ENCODE peak calls at places on chromosomes 4 and X, in seven cellular contexts. M, E, S, K, T, Y and O are unnamed samples.

GRCh38 chrX:124212622-124213021 is 119.8 kb upstream of the TEX13D start:
- DNase-seq in M (no peak), E (no peak), S (no peak), K (no peak), T (no peak), Y (peak; percentile 39), O (no peak)

GRCh38 chrX:41180194-41180902 is 95.1 kb downstream of the USP9X start:
- DNase-seq in M (peak; percentile 43), E (peak; percentile 49), S (peak; percentile 70), K (no peak), T (no peak), Y (peak; percentile 47), O (peak; percentile 5)

GRCh38 chr4:169485084-169485483 is 127.3 kb downstream of the NEK1 start:
- DNase-seq in M (no peak), E (no peak), S (peak; percentile 37), K (no peak), T (no peak), Y (no peak), O (no peak)

GRCh38 chr4:1975391-1975801 is 33.4 kb downstream of the NELFA start:
- DNase-seq in M (peak; percentile 76), E (no peak), S (no peak), K (no peak), T (no peak), Y (no peak), O (no peak)

GRCh38 chr4:11402192-11402591 is 26.5 kb downstream of the HS3ST1 start:
- DNase-seq in M (no peak), E (no peak), S (no peak), K (no peak), T (no peak), Y (no peak), O (no peak)

GRCh38 chr4:146367347-146367746 is 153.0 kb downstream of the REELD1 start:
- DNase-seq in M (no peak), E (no peak), S (no peak), K (no peak), T (no peak), Y (no peak), O (no peak)

GRCh38 chrX:151030845-151031244 is 47.7 kb downstream of the HMGB3 start:
- DNase-seq in M (no peak), E (no peak), S (no peak), K (no peak), T (no peak), Y (no peak), O (no peak)

GRCh38 chr4:126890994-126891393 is 741.8 kb upstream of the INTU start:
- DNase-seq in M (no peak), E (no peak), S (peak; percentile 42), K (no peak), T (no peak), Y (no peak), O (no peak)

GRCh38 chrX:53263597-53264094 is 17.7 kb downstream of the IQSEC2 start:
- DNase-seq in M (no peak), E (no peak), S (peak; percentile 13), K (no peak), T (no peak), Y (no peak), O (no peak)

GRCh38 chr4:94669672-94670664 is 87.8 kb upstream of the BMPR1B start:
- DNase-seq in M (no peak), E (no peak), S (no peak), K (no peak), T (no peak), Y (no peak), O (no peak)

GRCh38 chr4:20341121-20341758 is 89.5 kb downstream of the SLIT2 start:
- DNase-seq in M (no peak), E (no peak), S (no peak), K (no peak), T (no peak), Y (no peak), O (no peak)

GRCh38 chr4:13983189-13983790 is 355.8 kb upstream of the BOD1L1 start:
- DNase-seq in M (no peak), E (no peak), S (no peak), K (no peak), T (no peak), Y (no peak), O (no peak)

GRCh38 chr4:152094851-152095700 is 334.3 kb upstream of the GATB start:
- DNase-seq in M (no peak), E (peak; percentile 33), S (peak; percentile 30), K (no peak), T (no peak), Y (no peak), O (no peak)

GRCh38 chr4:127188847-127189246 is 443.9 kb upstream of the INTU start:
- DNase-seq in M (no peak), E (no peak), S (peak; percentile 56), K (no peak), T (no peak), Y (no peak), O (no peak)

GRCh38 chr4:179307297-179308136 is 1865.3 kb upstream of the AGA start:
- DNase-seq in M (no peak), E (peak; percentile 41), S (peak; percentile 39), K (no peak), T (no peak), Y (no peak), O (no peak)

GRCh38 chr4:165584916-165585315 is 206.1 kb downstream of the CPE start:
- DNase-seq in M (no peak), E (no peak), S (no peak), K (no peak), T (no peak), Y (no peak), O (no peak)

GRCh38 chr4:122562436-122562835 is 58.4 kb downstream of the IL21 start:
- DNase-seq in M (no peak), E (no peak), S (no peak), K (no peak), T (no peak), Y (no peak), O (no peak)
- H3K4me1 ChIP-seq in M (no peaks in the 10 kb centered on the region), E (no peaks in the 10 kb centered on the region), S (no peaks in the 10 kb centered on the region), K (no peaks in the 10 kb centered on the region), T (no peaks in the 10 kb centered on the region), Y (no peaks in the 10 kb centered on the region), O (no peaks in the 10 kb centered on the region)

DNA sequence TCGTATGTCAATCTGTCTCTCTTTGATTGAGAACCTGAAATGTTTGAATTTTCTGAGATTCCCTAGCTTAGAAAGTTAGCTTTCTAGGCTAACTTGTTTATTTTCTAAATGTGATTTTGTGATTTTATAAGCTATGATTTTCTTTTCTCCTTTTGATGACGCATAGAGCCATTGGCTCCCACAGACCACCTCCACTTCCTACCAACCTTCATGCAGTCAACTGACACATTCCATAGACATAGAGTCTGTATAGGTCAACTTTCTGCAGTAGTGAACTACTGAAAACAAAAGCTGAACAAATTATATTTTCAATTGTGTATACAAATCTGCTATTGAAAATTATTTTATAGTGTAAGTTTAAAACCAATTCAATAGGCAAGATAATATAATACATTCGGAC is 2.8 kb upstream of the SULT1B1 start:
- DNase-seq in M (no peak), E (no peak), S (no peak), K (no peak), T (no peak), Y (no peak), O (no peak)
- H3K27ac ChIP-seq in M (no peak overlapping the region), E (no peak overlapping the region), S (no peak overlapping the region), K (no peak overlapping the region), T (no peak overlapping the region), Y (no peak overlapping the region), O (no peak overlapping the region)

GRCh38 chrX:56069299-56069941 is 162.7 kb upstream of the KLF8 start:
- DNase-seq in M (no peak), E (no peak), S (no peak), K (no peak), T (no peak), Y (no peak), O (no peak)
- H3K27me3 ChIP-seq in M (no peaks in the 10 kb centered on the region), E (no peaks in the 10 kb centered on the region), S (no peaks in the 10 kb centered on the region), K (no peaks in the 10 kb centered on the region), T (no peaks in the 10 kb centered on the region), Y (no peaks in the 10 kb centered on the region), O (no peaks in the 10 kb centered on the region)

DNA sequence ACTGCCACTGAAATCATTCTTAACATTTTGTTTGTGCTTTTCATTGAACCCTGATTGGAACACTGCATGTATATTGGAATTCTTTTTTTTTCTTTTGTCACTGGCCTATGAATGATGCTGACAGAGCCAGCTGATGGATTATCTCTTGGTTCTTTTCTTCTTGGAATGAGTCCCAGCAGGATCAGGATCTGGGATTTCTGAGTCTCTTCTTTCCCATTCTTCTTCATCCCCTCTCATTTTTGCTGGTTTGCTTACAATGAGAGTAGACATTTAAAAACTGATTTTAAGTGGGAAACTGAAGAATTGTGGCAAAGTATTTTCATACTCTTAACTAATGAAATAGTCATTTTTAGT is 9.0 kb downstream of the DCUN1D4 start:
- DNase-seq in M (no peak), E (no peak), S (no peak), K (no peak), T (no peak), Y (no peak), O (no peak)
- H3K4me1 ChIP-seq in M (peaks cover 8% of the 10 kb centered on the region), E (peaks cover 6% of the 10 kb centered on the region), S (peaks cover 2% of the 10 kb centered on the region), K (peaks cover 87% of the 10 kb centered on the region), T (peaks cover 13% of the 10 kb centered on the region), Y (no peaks in the 10 kb centered on the region), O (no peaks in the 10 kb centered on the region)

DNA sequence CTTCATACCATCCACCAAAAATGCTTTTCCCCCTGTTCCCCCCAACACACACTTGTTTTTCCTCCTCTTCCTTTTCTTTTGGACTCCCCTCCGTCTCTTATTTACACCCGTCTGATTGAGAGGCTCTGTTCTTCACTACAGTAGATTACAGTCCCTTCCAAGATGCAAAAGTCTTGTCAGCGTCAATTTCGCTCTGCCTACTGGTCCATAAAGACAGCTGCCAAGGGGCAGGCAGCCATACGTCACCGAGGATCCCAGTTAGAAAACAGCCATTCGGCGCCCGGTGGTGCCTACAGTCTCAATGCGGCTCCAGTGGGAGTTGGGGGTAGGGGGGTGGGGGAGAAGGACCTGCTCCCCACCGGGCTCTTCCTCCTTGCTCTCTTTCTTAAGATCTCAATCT is at the start of gene GPM6B:
- DNase-seq in M (no peak), E (no peak), S (no peak), K (no peak), T (no peak), Y (no peak), O (no peak)
- H3K27ac ChIP-seq in M (no peak within 1 kb of the TSS), E (no peak within 1 kb of the TSS), S (no peak within 1 kb of the TSS), K (no peak within 1 kb of the TSS), T (no peak within 1 kb of the TSS), Y (no peak within 1 kb of the TSS), O (no peak within 1 kb of the TSS)

GRCh38 chr4:54092800-54093608 is 7.0 kb upstream of the GSX2 start:
- DNase-seq in M (no peak), E (no peak), S (no peak), K (no peak), T (no peak), Y (no peak), O (no peak)
- H3K27me3 ChIP-seq in M (peaks cover 65% of the 10 kb centered on the region), E (peaks cover 63% of the 10 kb centered on the region), S (peaks cover 6% of the 10 kb centered on the region), K (peaks cover 79% of the 10 kb centered on the region), T (no peaks in the 10 kb centered on the region), Y (peaks cover 58% of the 10 kb centered on the region), O (peaks cover 56% of the 10 kb centered on the region)